ENCODE peak calls at places on chromosome 21, in five cellular contexts. Y is epithelial cell of proximal tubule, V is GM12865, X is body of pancreas, O is fibroblast of lung. W is an unnamed sample.

GRCh38 chr21:26966978-26967913 is at the start of gene ADAMTS5:
- DNase-seq in X (peak; percentile 15), V (no peak), O (peak; percentile 55), Y (peak; percentile 71), W (peak; percentile 42)

GRCh38 chr21:23217597-23217996 is 2219.4 kb downstream of the NCAM2 start:
- DNase-seq in O (no peak), X (no peak), V (no peak), Y (no peak), W (no peak)

GRCh38 chr21:39003982-39004775 is 179.1 kb downstream of the PSMG1 start:
- DNase-seq in O (peak; percentile 39), Y (no peak), X (no peak), V (no peak), W (no peak)

GRCh38 chr21:35220301-35220700 is 171.2 kb upstream of the RUNX1 start:
- DNase-seq in O (peak; percentile 57), X (no peak), Y (no peak), V (no peak), W (no peak)

GRCh38 chr21:36125513-36126121 is 9.3 kb upstream of the CBR3 start:
- DNase-seq in X (peak; percentile 61), V (peak; percentile 69), O (peak; percentile 60), Y (no peak), W (no peak)

GRCh38 chr21:29299046-29299905 is 554 bp downstream of the BACH1 start:
- DNase-seq in X (peak; percentile 69), Y (no peak), V (no peak), O (peak; percentile 63), W (peak; percentile 69)

GRCh38 chr21:30340714-30341573 is 3.5 kb upstream of the KRTAP27-1 start:
- DNase-seq in X (peak; percentile 63), V (peak; percentile 29), Y (no peak), O (peak; percentile 5), W (no peak)

GRCh38 chr21:45401916-45402900 is 2.8 kb upstream of the COL18A1 start:
- DNase-seq in O (peak; percentile 13), X (no peak), V (no peak), Y (no peak), W (peak; percentile 37)

GRCh38 chr21:39096754-39097153 is 86.5 kb downstream of the PSMG1 start:
- DNase-seq in Y (no peak), X (no peak), V (no peak), O (no peak), W (no peak)

GRCh38 chr21:32298148-32298559 is 501 bp upstream of the MRAP start:
- DNase-seq in X (no peak), Y (no peak), V (no peak), O (no peak), W (no peak)

GRCh38 chr21:44598031-44598430 is 2.4 kb upstream of the KRTAP10-7 start:
- DNase-seq in O (peak; percentile 4), Y (no peak), X (no peak), V (no peak), W (no peak)

GRCh38 chr21:29288239-29288638 is 10.5 kb upstream of the BACH1 start:
- DNase-seq in X (no peak), Y (no peak), O (no peak), V (no peak), W (no peak)

GRCh38 chr21:31558839-31559367 is 100.6 kb upstream of the SOD1 start:
- DNase-seq in O (peak; percentile 94), V (peak; percentile 69), Y (no peak), X (peak; percentile 67), W (peak; percentile 79)

GRCh38 chr21:46158666-46159300 is 3.4 kb upstream of the FTCD start:
- DNase-seq in V (no peak), O (no peak), Y (no peak), X (no peak), W (no peak)

GRCh38 chr21:15439726-15440125 is 290.1 kb upstream of the USP25 start:
- DNase-seq in Y (no peak), X (no peak), O (no peak), V (no peak), W (no peak)

GRCh38 chr21:45959182-45959581 is 22.4 kb upstream of the COL6A1 start:
- DNase-seq in V (peak; percentile 16), X (no peak), Y (no peak), O (no peak), W (no peak)

GRCh38 chr21:18387994-18388393 is 15.6 kb downstream of the TMPRSS15 start:
- DNase-seq in O (no peak), X (no peak), Y (no peak), V (no peak), W (no peak)

GRCh38 chr21:35273331-35273730 is 224.2 kb upstream of the RUNX1 start:
- DNase-seq in V (no peak), O (no peak), Y (no peak), X (no peak), W (no peak)

GRCh38 chr21:39016740-39017315 is 166.4 kb downstream of the PSMG1 start:
- DNase-seq in O (no peak), Y (no peak), X (no peak), V (peak; percentile 74), W (no peak)

GRCh38 chr21:38913120-38913975 is 107.6 kb downstream of the ETS2 start:
- DNase-seq in V (no peak), X (peak; percentile 86), O (peak; percentile 76), Y (no peak), W (peak; percentile 96)

GRCh38 chr21:44354001-44354405 is 582 bp downstream of the TRPM2 start:
- DNase-seq in X (no peak), Y (no peak), V (no peak), O (no peak), W (no peak)

GRCh38 chr21:44681861-44682579 is at the start of gene KRTAP12-1:
- DNase-seq in O (no peak), Y (no peak), X (no peak), V (no peak), W (no peak)

GRCh38 chr21:25607812-25608737 is 794 bp upstream of the MRPL39 start:
- DNase-seq in Y (no peak), X (peak; percentile 79), O (peak; percentile 76), V (peak; percentile 91), W (peak; percentile 83)

DNA sequence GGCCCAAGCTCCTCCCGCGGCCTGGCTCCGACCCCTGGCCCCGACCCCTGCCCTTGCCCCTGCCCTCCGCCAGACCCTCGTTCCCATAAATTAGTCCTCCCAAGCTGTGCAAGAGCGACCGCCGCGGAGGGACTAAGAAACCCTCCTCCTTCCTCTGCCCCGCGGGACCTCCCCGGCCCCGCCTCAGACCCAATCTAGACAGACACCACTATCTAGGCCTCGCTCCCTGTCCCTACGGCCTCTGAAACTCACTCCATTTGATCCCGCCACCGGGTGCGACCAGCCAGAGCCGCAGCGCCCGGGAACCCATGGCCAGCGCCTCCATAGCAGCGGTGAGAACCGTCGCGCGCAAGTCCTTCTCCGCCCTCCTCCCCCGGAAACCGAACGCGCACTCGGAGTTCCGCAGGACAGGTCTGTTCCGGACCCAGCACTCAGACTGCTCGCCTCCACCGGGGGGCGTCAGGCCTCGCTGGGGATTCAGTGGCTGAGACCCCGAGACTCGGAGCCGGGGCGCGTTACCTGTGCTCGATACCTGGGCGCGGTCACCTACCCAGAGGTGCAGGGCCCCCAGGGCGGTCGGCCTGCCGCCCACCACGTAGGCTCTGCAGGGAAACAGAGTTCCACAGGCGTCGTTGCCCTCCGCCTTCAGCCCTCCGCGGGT is at the start of gene MRPL39:
- DNase-seq in Y (peak; percentile 40), O (peak; percentile 90), V (peak; percentile 95), X (peak; percentile 82), W (peak; percentile 87)
- TF ChIP-seq CTCF in Y (peak; percentile 65), O (peak; percentile 63), V (peak; percentile 81), X (no peak), W (peak; percentile 56)

GRCh38 chr21:37371041-37371397 is 4.4 kb downstream of the DYRK1A start:
- DNase-seq in X (no peak), Y (no peak), O (no peak), V (no peak), W (no peak)
- H3K4me3 ChIP-seq in X (no peak overlapping the region), Y (no peak overlapping the region), O (peak overlapping the region; percentile 86), V (peak overlapping the region; percentile 62), W (no peak overlapping the region)

GRCh38 chr21:33651965-33652680 is 9.8 kb downstream of the ITSN1 start:
- DNase-seq in Y (no peak), O (no peak), V (no peak), X (no peak), W (no peak)
- TF ChIP-seq CTCF in Y (no peak), O (no peak), V (no peak), X (no peak), W (no peak)

GRCh38 chr21:41954654-41955499 is 1.1 kb upstream of the C2CD2 start:
- DNase-seq in X (no peak), O (no peak), V (peak; percentile 20), Y (no peak), W (no peak)

GRCh38 chr21:41953831-41954653 is at the start of gene C2CD2:
- DNase-seq in X (peak; percentile 67), O (peak; percentile 76), V (peak; percentile 89), Y (no peak), W (peak; percentile 82)

GRCh38 chr21:41956926-41957729 is 3.3 kb upstream of the C2CD2 start:
- DNase-seq in Y (peak; percentile 45), O (peak; percentile 83), V (no peak), X (no peak), W (no peak)

GRCh38 chr21:41953249-41953830 is 478 bp downstream of the C2CD2 start:
- DNase-seq in X (peak; percentile 38), O (no peak), V (no peak), Y (no peak), W (no peak)

GRCh38 chr21:41955516-41955915 is 1.7 kb upstream of the C2CD2 start:
- DNase-seq in X (no peak), O (no peak), Y (no peak), V (peak; percentile 57), W (no peak)
- H3K4me3 ChIP-seq in X (no peak overlapping the region), O (no peak overlapping the region), Y (no peak overlapping the region), V (peak overlapping the region; percentile 2), W (no peak overlapping the region)

GRCh38 chr21:16741228-16741665 is 771.6 kb upstream of the CXADR start:
- DNase-seq in Y (no peak), O (peak; percentile 94), V (no peak), X (no peak), W (no peak)
- TF ChIP-seq CTCF in Y (no peak), O (no peak), V (no peak), X (no peak), W (no peak)